ENCODE peak calls at places on chromosomes 7 and 10, in nine cellular contexts. F is A172; A is naive thymus-derived CD8-positive, alpha-beta T cell; S is stimulated activated CD4-positive, alpha-beta T cell treated with anti-CD3 and anti-CD28 coated beads, Interleukin-12 subunit alpha, Interleukin-12 subunit beta, amount 100 ng/mL, for 4 hours; E is T-helper 9 cell; T is Right ventricle myocardium superior; Z is fibroblast of mammary gland; H is ACHN; R is neural progenitor cell. J is an unnamed sample.

GRCh38 chr10:29873941-29874340 is 185.4 kb downstream of the JCAD start:
- DNase-seq in R (no peak), T (no peak), Z (no peak), H (no peak), F (peak; percentile 30), E (no peak), S (no peak), A (no peak), J (no peak)

GRCh38 chr10:6407034-6407721 is 172.9 kb downstream of the PRKCQ start:
- DNase-seq in F (no peak), S (no peak), E (no peak), Z (no peak), R (no peak), A (no peak), H (no peak), T (no peak), J (no peak)

GRCh38 chr7:149732111-149732561 is 41.3 kb downstream of the ZNF467 start:
- DNase-seq in F (no peak), H (no peak), Z (no peak), E (no peak), A (no peak), R (no peak), T (no peak), S (no peak), J (no peak)

GRCh38 chr10:91477236-91477635 is 67.1 kb downstream of the HECTD2 start:
- DNase-seq in S (no peak), A (no peak), F (no peak), Z (no peak), E (no peak), T (no peak), R (no peak), H (no peak), J (no peak)

GRCh38 chr7:26486153-26486552 is 194.5 kb downstream of the SNX10 start:
- DNase-seq in E (no peak), Z (no peak), S (no peak), F (no peak), R (no peak), T (no peak), H (no peak), A (no peak), J (no peak)

GRCh38 chr10:21052072-21052708 is 155.1 kb upstream of the NEBL start:
- DNase-seq in F (no peak), R (no peak), E (no peak), S (no peak), T (no peak), H (no peak), A (no peak), Z (peak; percentile 25), J (no peak)

GRCh38 chr10:72087392-72087968 is 871 bp downstream of the SPOCK2 start:
- DNase-seq in R (peak; percentile 39), S (peak; percentile 47), E (peak; percentile 37), F (no peak), T (no peak), Z (no peak), A (peak; percentile 46), H (no peak), J (no peak)

GRCh38 chr10:100103581-100103980 is 21.9 kb upstream of the CPN1 start:
- DNase-seq in S (no peak), F (no peak), T (no peak), A (no peak), H (no peak), R (no peak), Z (peak; percentile 45), E (no peak), J (no peak)

GRCh38 chr10:32751582-32751981 is 206.4 kb downstream of the ITGB1 start:
- DNase-seq in H (no peak), S (no peak), Z (no peak), T (no peak), A (no peak), E (no peak), F (no peak), R (no peak), J (no peak)

GRCh38 chr7:82050134-82050533 is 280.3 kb upstream of the HGF start:
- DNase-seq in E (no peak), T (peak; percentile 27), Z (peak; percentile 91), R (no peak), H (peak; percentile 79), S (no peak), F (peak; percentile 58), A (no peak), J (peak; percentile 65)